ENCODE peak calls at places on chromosomes 1 and 21, in nine cellular contexts. U is fibroblast of lung, T is cardiac muscle cell, X is ascending aorta, G is K562, S is endodermal cell, A is psoas muscle, F is pancreas, P is kidney. D is an unnamed sample.

GRCh38 chr21:30444204-30444603 is 4.1 kb downstream of the KRTAP15-1 start:
- DNase-seq in U (no peak), T (no peak), X (no peak), G (no peak), S (peak; percentile 64), A (no peak), F (no peak), P (no peak), D (no peak)

GRCh38 chr1:214193691-214194090 is 87.3 kb upstream of the SMYD2 start:
- DNase-seq in U (no peak), T (no peak), X (no peak), G (no peak), S (no peak), A (no peak), F (no peak), P (no peak), D (no peak)

GRCh38 chr1:224726783-224727182 is 110.7 kb downstream of the CNIH3 start:
- DNase-seq in U (peak; percentile 97), T (peak; percentile 91), X (peak; percentile 67), G (peak; percentile 10), S (no peak), A (peak; percentile 41), F (peak; percentile 35), P (no peak), D (peak; percentile 77)

GRCh38 chr1:89489037-89489729 is 35.4 kb upstream of the LRRC8B start:
- DNase-seq in U (peak; percentile 62), T (peak; percentile 68), X (no peak), G (no peak), S (no peak), A (no peak), F (no peak), P (no peak), D (no peak)

GRCh38 chr1:201696217-201696761 is 132.7 kb upstream of the IPO9 start:
- DNase-seq in U (peak; percentile 90), T (peak; percentile 93), X (peak; percentile 91), G (no peak), S (no peak), A (peak; percentile 93), F (no peak), P (no peak), D (no peak)

GRCh38 chr1:152622803-152623202 is at the start of gene LCE3A:
- DNase-seq in U (no peak), T (no peak), X (no peak), G (no peak), S (no peak), A (no peak), F (no peak), P (no peak), D (no peak)

GRCh38 chr1:44408181-44409018 is 3.3 kb downstream of the RNF220 start:
- DNase-seq in U (peak; percentile 25), T (peak; percentile 16), X (no peak), G (no peak), S (peak; percentile 89), A (no peak), F (no peak), P (no peak), D (no peak)

GRCh38 chr1:202589190-202589680 is 121.0 kb downstream of the SYT2 start:
- DNase-seq in U (peak; percentile 99), T (peak; percentile 99), X (peak; percentile 98), G (no peak), S (peak; percentile 82), A (peak; percentile 88), F (peak; percentile 74), P (peak; percentile 95), D (no peak)

GRCh38 chr1:118717893-118718292 is 270.2 kb downstream of the TBX15 start:
- DNase-seq in U (no peak), T (no peak), X (no peak), G (no peak), S (no peak), A (no peak), F (no peak), P (no peak), D (no peak)

GRCh38 chr1:13922440-13922839 is 222.5 kb downstream of the PRDM2 start:
- DNase-seq in U (no peak), T (no peak), X (no peak), G (no peak), S (no peak), A (no peak), F (no peak), P (peak; percentile 82), D (no peak)

GRCh38 chr1:116394270-116394669 is 21.2 kb downstream of the ATP1A1 start:
- DNase-seq in U (no peak), T (no peak), X (no peak), G (no peak), S (no peak), A (no peak), F (no peak), P (no peak), D (no peak)
- H3K36me3 ChIP-seq in U (peaks cover 20% of the 10 kb centered on the region), T (peaks cover 99% of the 10 kb centered on the region), X (peaks cover 91% of the 10 kb centered on the region), G (peaks cover 99% of the 10 kb centered on the region), S (peaks cover 100% of the 10 kb centered on the region), A (peaks cover 100% of the 10 kb centered on the region), F (peaks cover 100% of the 10 kb centered on the region), P (peaks cover 74% of the 10 kb centered on the region), D (peaks cover 100% of the 10 kb centered on the region)

DNA sequence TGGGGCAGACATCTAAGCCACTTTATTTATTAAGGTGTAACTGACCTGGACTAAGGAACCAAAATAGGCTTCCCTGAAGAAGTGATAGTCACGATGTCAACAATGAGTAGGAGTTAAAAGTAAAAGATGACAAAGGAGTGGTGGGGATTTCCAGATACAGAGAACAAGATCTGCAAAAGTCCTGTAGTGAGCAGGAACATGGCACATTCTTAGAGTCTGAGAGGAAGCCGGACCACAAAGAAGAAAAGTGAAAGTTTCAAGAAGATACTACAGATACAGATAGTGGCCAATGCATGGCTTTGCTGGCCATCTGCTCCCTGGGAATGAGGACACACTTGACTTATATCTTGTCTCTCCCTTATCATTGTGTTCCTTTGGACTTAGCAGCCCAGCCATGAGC is 302.5 kb upstream of the NR5A2 start:
- DNase-seq in U (no peak), T (no peak), X (no peak), G (no peak), S (no peak), A (no peak), F (no peak), P (no peak), D (no peak)
- H3K4me1 ChIP-seq in U (no peaks in the 10 kb centered on the region), T (no peaks in the 10 kb centered on the region), X (no peaks in the 10 kb centered on the region), G (no peaks in the 10 kb centered on the region), S (peaks cover 13% of the 10 kb centered on the region), A (no peaks in the 10 kb centered on the region), F (no peaks in the 10 kb centered on the region), P (no peaks in the 10 kb centered on the region), D (no peaks in the 10 kb centered on the region)

DNA sequence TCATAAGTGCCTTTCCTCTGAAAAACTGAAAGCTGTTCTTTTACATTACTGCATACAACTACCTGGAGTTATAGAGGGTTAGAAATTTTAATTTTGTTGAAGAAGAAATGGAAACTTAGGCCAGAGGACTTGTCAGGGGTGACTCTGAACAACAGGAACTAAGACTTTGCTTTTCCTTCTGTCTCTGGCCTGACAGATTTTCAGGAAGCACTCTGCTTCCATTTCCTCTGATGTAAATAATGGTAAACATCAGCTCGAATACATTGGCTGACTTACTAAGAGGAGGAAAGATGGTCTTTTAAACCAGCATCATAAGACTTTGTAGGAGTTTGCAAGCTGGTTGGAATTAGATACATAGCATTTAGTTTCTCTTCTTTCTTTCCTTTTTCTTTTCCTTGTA is 27.1 kb upstream of the PLEKHM2 start:
- DNase-seq in U (no peak), T (no peak), X (no peak), G (no peak), S (no peak), A (no peak), F (no peak), P (no peak), D (no peak)
- H3K36me3 ChIP-seq in U (peaks cover 8% of the 10 kb centered on the region), T (peaks cover 40% of the 10 kb centered on the region), X (peaks cover 52% of the 10 kb centered on the region), G (peaks cover 83% of the 10 kb centered on the region), S (peaks cover 69% of the 10 kb centered on the region), A (peaks cover 90% of the 10 kb centered on the region), F (peaks cover 44% of the 10 kb centered on the region), P (peaks cover 36% of the 10 kb centered on the region), D (peaks cover 95% of the 10 kb centered on the region)

DNA sequence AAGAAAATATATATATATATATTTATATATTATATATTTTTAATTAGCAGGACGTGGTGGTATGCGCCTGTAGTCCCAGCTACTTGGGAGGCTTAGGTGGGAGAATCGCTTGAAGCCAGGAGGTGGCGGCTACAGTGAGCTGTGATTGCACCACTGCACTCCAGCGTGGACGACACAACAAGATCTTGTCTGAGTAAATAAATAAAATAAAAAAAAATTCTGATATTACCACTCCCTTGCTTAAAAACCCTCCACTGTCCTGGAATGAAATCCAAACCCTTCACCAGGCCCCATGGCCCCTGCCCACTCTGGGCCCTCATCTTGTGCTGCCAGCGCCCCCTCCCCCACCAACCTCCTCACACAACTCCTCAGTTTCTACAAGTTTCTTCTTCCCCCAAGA is 1.7 kb upstream of the ECE1 start:
- DNase-seq in U (no peak), T (no peak), X (no peak), G (no peak), S (no peak), A (no peak), F (no peak), P (no peak), D (no peak)
- H3K4me1 ChIP-seq in U (peaks cover 23% of the 10 kb centered on the region), T (peaks cover 21% of the 10 kb centered on the region), X (peaks cover 41% of the 10 kb centered on the region), G (peaks cover 6% of the 10 kb centered on the region), S (peaks cover 8% of the 10 kb centered on the region), A (peaks cover 6% of the 10 kb centered on the region), F (peaks cover 16% of the 10 kb centered on the region), P (peaks cover 14% of the 10 kb centered on the region), D (peaks cover 41% of the 10 kb centered on the region)

GRCh38 chr1:55155522-55155921 is 59.6 kb downstream of the USP24 start:
- DNase-seq in U (peak; percentile 40), T (peak; percentile 39), X (peak; percentile 67), G (peak; percentile 16), S (peak; percentile 73), A (peak; percentile 61), F (no peak), P (no peak), D (peak; percentile 57)
- H3K36me3 ChIP-seq in U (peaks cover 13% of the 10 kb centered on the region), T (peaks cover 50% of the 10 kb centered on the region), X (peaks cover 42% of the 10 kb centered on the region), G (peaks cover 86% of the 10 kb centered on the region), S (peaks cover 95% of the 10 kb centered on the region), A (peaks cover 97% of the 10 kb centered on the region), F (peaks cover 50% of the 10 kb centered on the region), P (peaks cover 17% of the 10 kb centered on the region), D (peaks cover 76% of the 10 kb centered on the region)

GRCh38 chr1:226064168-226064815 is 1.8 kb downstream of the H3-3A start:
- DNase-seq in U (peak; percentile 22), T (no peak), X (peak; percentile 64), G (no peak), S (peak; percentile 2), A (no peak), F (no peak), P (no peak), D (no peak)
- H3K4me1 ChIP-seq in U (no peaks in the 10 kb centered on the region), T (peaks cover 31% of the 10 kb centered on the region), X (peaks cover 39% of the 10 kb centered on the region), G (peaks cover 24% of the 10 kb centered on the region), S (peaks cover 2% of the 10 kb centered on the region), A (peaks cover 41% of the 10 kb centered on the region), F (peaks cover 14% of the 10 kb centered on the region), P (peaks cover 24% of the 10 kb centered on the region), D (peaks cover 47% of the 10 kb centered on the region)

GRCh38 chr1:57015071-57015470 is 49.3 kb upstream of the C8B start:
- DNase-seq in U (no peak), T (no peak), X (no peak), G (no peak), S (no peak), A (no peak), F (no peak), P (no peak), D (no peak)
- H3K36me3 ChIP-seq in U (no peaks in the 10 kb centered on the region), T (peaks cover 3% of the 10 kb centered on the region), X (no peaks in the 10 kb centered on the region), G (no peaks in the 10 kb centered on the region), S (no peaks in the 10 kb centered on the region), A (no peaks in the 10 kb centered on the region), F (no peaks in the 10 kb centered on the region), P (no peaks in the 10 kb centered on the region), D (no peaks in the 10 kb centered on the region)